ENCODE peak calls at places on chromosomes 2 and 18, in seven cellular contexts. T, I, M, G, O, B and Q are unnamed samples.

GRCh38 chr18:79950440-79951341 is 762 bp downstream of the SLC66A2 start:
- DNase-seq in I (no peak), B (no peak), G (peak), T (no peak), M (no peak), O (peak), Q (no peak)

GRCh38 chr18:36335476-36336279 is 38.2 kb downstream of the FHOD3 start:
- DNase-seq in I (no peak), M (no peak), O (peak), G (no peak), T (no peak), B (no peak), Q (no peak)

GRCh38 chr2:104849618-104850097 is 4.3 kb upstream of the POU3F3 start:
- DNase-seq in M (no peak), O (peak), G (peak), I (peak), T (peak), B (peak), Q (peak)

GRCh38 chr18:35060092-35060491 is 18.9 kb downstream of the MAPRE2 start:
- DNase-seq in T (no peak), O (no peak), I (no peak), M (no peak), G (peak), B (no peak), Q (no peak)

GRCh38 chr2:160492401-160493226 is 993 bp downstream of the RBMS1 start:
- DNase-seq in G (peak), B (peak), T (peak), I (no peak), O (peak), M (peak), Q (peak)

GRCh38 chr18:76494181-76494540 is 881 bp downstream of the ZNF516 start:
- DNase-seq in I (no peak), B (no peak), G (peak), O (peak), T (peak), M (no peak), Q (peak)

GRCh38 chr18:11176416-11176815 is 27.0 kb upstream of the PIEZO2 start:
- DNase-seq in M (no peak), G (no peak), O (peak), B (no peak), I (peak), T (no peak), Q (peak)

GRCh38 chr2:212539145-212539880 is 711 bp upstream of the ERBB4 start:
- DNase-seq in I (no peak), B (no peak), G (peak), O (no peak), T (peak), M (no peak), Q (peak)

GRCh38 chr2:177573120-177573519 is 180.5 kb downstream of the AGPS start:
- DNase-seq in M (no peak), G (no peak), I (no peak), T (no peak), O (peak), B (no peak), Q (peak)

GRCh38 chr2:152062130-152063091 is 36.4 kb downstream of the CACNB4 start:
- DNase-seq in I (peak), T (no peak), O (peak), B (no peak), G (no peak), M (no peak), Q (peak)

GRCh38 chr18:48935433-48935774 is 15.4 kb downstream of the SMAD7 start:
- DNase-seq in M (no peak), I (no peak), T (no peak), B (no peak), O (no peak), G (no peak), Q (no peak)

GRCh38 chr2:138649571-138649970 is 130.6 kb downstream of the NXPH2 start:
- DNase-seq in M (no peak), B (no peak), T (no peak), G (no peak), I (no peak), O (no peak), Q (no peak)

GRCh38 chr2:192194065-192194865 is 468 bp downstream of the TMEFF2 start:
- DNase-seq in O (peak), M (no peak), B (no peak), I (no peak), G (no peak), T (peak), Q (no peak)

GRCh38 chr18:55413474-55413873 is 174.5 kb downstream of the TCF4 start:
- DNase-seq in G (no peak), M (no peak), T (no peak), I (no peak), B (no peak), O (no peak), Q (no peak)

GRCh38 chr2:143300531-143300930 is 171.3 kb downstream of the ARHGAP15 start:
- DNase-seq in I (peak), T (no peak), O (peak), G (no peak), B (no peak), M (no peak), Q (no peak)

GRCh38 chr2:239729151-239729550 is 296.0 kb downstream of the NDUFA10 start:
- DNase-seq in O (no peak), B (no peak), G (no peak), T (no peak), I (no peak), M (no peak), Q (no peak)

GRCh38 chr18:34901299-34901698 is 139.9 kb upstream of the MAPRE2 start:
- DNase-seq in M (no peak), T (no peak), G (no peak), I (no peak), O (peak), B (no peak), Q (no peak)

GRCh38 chr2:45637440-45637839 is 14.0 kb upstream of the PRKCE start:
- DNase-seq in O (peak), I (no peak), T (no peak), B (no peak), G (no peak), M (no peak), Q (no peak)

GRCh38 chr2:119744335-119744939 is 15.3 kb upstream of the PTPN4 start:
- DNase-seq in M (no peak), T (no peak), B (no peak), O (no peak), G (no peak), I (no peak), Q (peak)

GRCh38 chr2:215573495-215573894 is 137.6 kb upstream of the FN1 start:
- DNase-seq in G (no peak), T (no peak), O (peak), B (no peak), I (no peak), M (no peak), Q (no peak)

GRCh38 chr2:38099096-38099997 is 23.4 kb upstream of the CYP1B1 start:
- DNase-seq in B (no peak), G (no peak), I (no peak), M (no peak), T (no peak), O (no peak), Q (no peak)

GRCh38 chr2:117126656-117127055 is 687.8 kb upstream of the DDX18 start:
- DNase-seq in B (no peak), M (no peak), T (no peak), O (no peak), I (no peak), G (no peak), Q (no peak)

GRCh38 chr2:146540271-146540932 is 1304.4 kb upstream of the ACVR2A start:
- DNase-seq in B (no peak), M (no peak), T (no peak), I (no peak), G (no peak), O (no peak), Q (no peak)

GRCh38 chr2:188435115-188435514 is 143.4 kb downstream of the GULP1 start:
- DNase-seq in G (no peak), O (no peak), B (no peak), I (no peak), T (no peak), M (no peak), Q (no peak)

GRCh38 chr2:68027959-68028358 is 34.8 kb downstream of the C1D start:
- DNase-seq in G (no peak), O (peak), I (no peak), B (no peak), M (no peak), T (no peak), Q (no peak)

GRCh38 chr2:235595420-235596010 is 101.7 kb downstream of the AGAP1 start:
- DNase-seq in M (no peak), I (peak), T (peak), G (peak), B (peak), O (peak), Q (peak)

GRCh38 chr2:85990084-85990483 is 101.3 kb upstream of the ST3GAL5 start:
- DNase-seq in T (no peak), M (no peak), B (no peak), O (no peak), G (no peak), I (no peak), Q (no peak)

GRCh38 chr18:44149706-44150105 is 531.0 kb upstream of the SETBP1 start:
- DNase-seq in G (no peak), I (peak), M (no peak), O (peak), T (no peak), B (no peak), Q (peak)